ENCODE peak calls at places on chromosomes 6 and 20, in six cellular contexts. Q is CD4-positive, alpha-beta T cell; T is BJ; S is right atrium auricular region; C is IMR-90; F is choroid plexus epithelial cell. G is an unnamed sample.

GRCh38 chr6:22399693-22400092 is 102.9 kb upstream of the PRL start:
- DNase-seq in Q (no peak), T (no peak), S (no peak), C (peak), F (peak), G (peak)

GRCh38 chr20:56343861-56344381 is 14.9 kb upstream of the FAM210B start:
- DNase-seq in Q (peak), T (no peak), S (no peak), C (peak), F (peak), G (peak)

GRCh38 chr6:160734627-160735026 is 32.6 kb downstream of the PLG start:
- DNase-seq in Q (no peak), T (no peak), S (no peak), C (no peak), F (no peak), G (no peak)

GRCh38 chr6:25202505-25202904 is 76.7 kb upstream of the CARMIL1 start:
- DNase-seq in Q (no peak), T (peak), S (no peak), C (peak), F (peak), G (peak)

GRCh38 chr6:167338551-167339117 is 13.7 kb downstream of the TTLL2 start:
- DNase-seq in Q (no peak), T (no peak), S (no peak), C (no peak), F (no peak), G (no peak)

GRCh38 chr20:19254086-19254821 is 41.8 kb downstream of the SLC24A3 start:
- DNase-seq in Q (no peak), T (peak), S (no peak), C (no peak), F (peak), G (peak)

GRCh38 chr20:57562541-57563465 is 1.9 kb downstream of the PCK1 start:
- DNase-seq in Q (no peak), T (no peak), S (no peak), C (no peak), F (no peak), G (no peak)

GRCh38 chr6:69089539-69089938 is 454.5 kb downstream of the ADGRB3 start:
- DNase-seq in Q (no peak), T (no peak), S (no peak), C (no peak), F (no peak), G (no peak)

GRCh38 chr6:106927531-106928398 is 46.8 kb downstream of the CD24 start:
- DNase-seq in Q (no peak), T (no peak), S (no peak), C (peak), F (peak), G (peak)

GRCh38 chr6:9485992-9486391 is 928.9 kb downstream of the TFAP2A start:
- DNase-seq in Q (no peak), T (no peak), S (no peak), C (no peak), F (no peak), G (no peak)

GRCh38 chr6:22784611-22785010 is 215.2 kb downstream of the HDGFL1 start:
- DNase-seq in Q (no peak), T (no peak), S (no peak), C (peak), F (peak), G (peak)

GRCh38 chr20:24684954-24685691 is 215.7 kb downstream of the SYNDIG1 start:
- DNase-seq in Q (peak), T (no peak), S (no peak), C (no peak), F (no peak), G (no peak)

GRCh38 chr6:100457251-100457990 is 7.3 kb downstream of the SIM1 start:
- DNase-seq in Q (no peak), T (no peak), S (no peak), C (no peak), F (no peak), G (no peak)

GRCh38 chr20:56627122-56628014 is 1.7 kb upstream of the TFAP2C start:
- DNase-seq in Q (no peak), T (no peak), S (no peak), C (no peak), F (no peak), G (no peak)

GRCh38 chr6:56324396-56324795 is 77.0 kb upstream of the COL21A1 start:
- DNase-seq in Q (no peak), T (no peak), S (no peak), C (no peak), F (no peak), G (no peak)

GRCh38 chr6:33091957-33092356 is 16.2 kb downstream of the HLA-DPB1 start:
- DNase-seq in Q (peak), T (no peak), S (no peak), C (no peak), F (no peak), G (peak)

GRCh38 chr20:23583526-23583925 is 15.2 kb upstream of the CST9L start:
- DNase-seq in Q (no peak), T (no peak), S (no peak), C (no peak), F (no peak), G (no peak)

GRCh38 chr6:141483561-141484061 is 649.1 kb upstream of the GJE1 start:
- DNase-seq in Q (no peak), T (peak), S (no peak), C (peak), F (peak), G (peak)

GRCh38 chr6:34341481-34341971 is 50.9 kb downstream of the NUDT3 start:
- DNase-seq in Q (no peak), T (no peak), S (no peak), C (peak), F (no peak), G (peak)

GRCh38 chr20:5674176-5674660 is 76.0 kb upstream of the SHLD1 start:
- DNase-seq in Q (no peak), T (no peak), S (no peak), C (peak), F (peak), G (no peak)

GRCh38 chr20:10524034-10524476 is 89.0 kb downstream of the SLX4IP start:
- DNase-seq in Q (no peak), T (no peak), S (peak), C (peak), F (peak), G (peak)

GRCh38 chr20:47725248-47725973 is 59.9 kb downstream of the SULF2 start:
- DNase-seq in Q (peak), T (peak), S (peak), C (peak), F (peak), G (peak)

GRCh38 chr6:167748046-167748445 is 78.7 kb upstream of the AFDN start:
- DNase-seq in Q (no peak), T (no peak), S (no peak), C (no peak), F (no peak), G (no peak)

GRCh38 chr20:38084425-38084951 is 50.9 kb downstream of the RPRD1B start:
- DNase-seq in Q (no peak), T (peak), S (no peak), C (peak), F (peak), G (peak)

GRCh38 chr6:140051521-140052455 is 677.3 kb upstream of the CITED2 start:
- DNase-seq in Q (no peak), T (peak), S (no peak), C (peak), F (peak), G (peak)

GRCh38 chr6:168734523-168734922 is 293.5 kb downstream of the SMOC2 start:
- DNase-seq in Q (no peak), T (no peak), S (no peak), C (no peak), F (no peak), G (no peak)

GRCh38 chr20:34249291-34249690 is 8.1 kb downstream of the ASIP start:
- DNase-seq in Q (no peak), T (no peak), S (no peak), C (peak), F (peak), G (peak)

GRCh38 chr20:25065044-25065624 is 7.2 kb upstream of the ACSS1 start:
- DNase-seq in Q (no peak), T (no peak), S (no peak), C (no peak), F (no peak), G (no peak)

GRCh38 chr6:169915769-169916550 is 164.5 kb downstream of the ERMARD start:
- DNase-seq in Q (no peak), T (no peak), S (no peak), C (no peak), F (no peak), G (no peak)

GRCh38 chr20:64245746-64246595 is 9.6 kb upstream of the PCMTD2 start:
- DNase-seq in Q (no peak), T (no peak), S (no peak), C (no peak), F (no peak), G (no peak)

GRCh38 chr6:37774028-37774680 is 45.4 kb upstream of the ZFAND3 start:
- DNase-seq in Q (no peak), T (no peak), S (no peak), C (no peak), F (no peak), G (no peak)

GRCh38 chr6:106134906-106135634 is 48.9 kb downstream of the PRDM1 start:
- DNase-seq in Q (no peak), T (no peak), S (no peak), C (no peak), F (no peak), G (peak)

DNA sequence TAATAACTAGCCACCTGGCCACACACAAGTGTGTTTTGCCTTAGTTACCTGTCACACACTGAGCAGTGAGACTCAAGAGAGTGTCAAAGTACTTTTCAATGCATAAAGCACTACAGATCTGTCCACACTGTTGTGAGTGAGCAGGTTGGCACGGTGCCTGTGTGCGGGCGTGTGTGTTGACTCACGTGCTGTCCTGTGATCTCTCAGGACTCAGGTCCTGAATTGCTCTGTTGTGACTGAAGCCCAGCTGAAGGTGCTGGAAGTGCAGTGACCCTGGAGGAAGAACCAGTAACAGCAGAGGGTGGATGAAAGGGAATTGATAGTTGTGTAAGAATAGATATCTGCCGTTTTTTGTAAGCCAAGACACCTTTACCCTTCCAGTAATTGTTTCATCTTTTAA is 18.3 kb downstream of the SLC16A10 start:
- DNase-seq in Q (no peak), T (no peak), S (peak), C (peak), F (peak), G (peak)
- TF ChIP-seq CTCF in Q (no peak), T (no peak), S (peak), C (no peak), F (no peak), G (no peak)

GRCh38 chr6:31252625-31253024 is 19.3 kb downstream of the HLA-C start:
- DNase-seq in Q (no peak), T (no peak), S (no peak), C (no peak), F (no peak), G (no peak)
- TF ChIP-seq CTCF in Q (no peak), T (no peak), S (no peak), C (no peak), F (no peak), G (peak)

GRCh38 chr6:92979281-92979680 is 440.1 kb downstream of the EPHA7 start:
- DNase-seq in Q (no peak), T (no peak), S (no peak), C (no peak), F (peak), G (no peak)

DNA sequence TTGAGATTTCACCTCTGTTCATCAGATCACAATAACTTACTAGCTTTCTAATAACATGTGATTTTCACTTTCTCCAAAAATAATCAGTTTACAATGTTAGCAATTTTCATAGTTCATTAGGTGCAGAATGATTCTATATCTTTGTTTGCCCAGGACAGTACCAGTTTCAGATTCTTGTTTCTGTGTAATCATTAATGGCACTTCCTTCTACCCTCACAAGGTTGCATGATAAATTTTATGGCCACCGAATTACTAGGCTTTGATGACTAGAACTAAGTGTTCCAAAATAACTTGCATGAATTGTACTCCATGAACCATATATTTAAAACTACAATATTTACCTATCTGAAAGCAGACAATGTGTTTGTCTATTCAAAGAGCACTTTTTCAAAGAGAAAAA is 442.3 kb downstream of the EPHA7 start:
- DNase-seq in Q (no peak), T (no peak), S (no peak), C (no peak), F (no peak), G (no peak)
- TF ChIP-seq CTCF in Q (no peak), T (no peak), S (no peak), C (no peak), F (no peak), G (no peak)

GRCh38 chr20:45892049-45892816 is 1.1 kb downstream of the CTSA start:
- DNase-seq in Q (no peak), T (no peak), S (no peak), C (peak), F (peak), G (peak)
- TF ChIP-seq CTCF in Q (no peak), T (peak), S (no peak), C (peak), F (peak), G (peak)

GRCh38 chr6:345747-346388 is 45.7 kb upstream of the IRF4 start:
- DNase-seq in Q (no peak), T (no peak), S (no peak), C (peak), F (peak), G (peak)
- TF ChIP-seq CTCF in Q (no peak), T (no peak), S (no peak), C (no peak), F (no peak), G (no peak)

DNA sequence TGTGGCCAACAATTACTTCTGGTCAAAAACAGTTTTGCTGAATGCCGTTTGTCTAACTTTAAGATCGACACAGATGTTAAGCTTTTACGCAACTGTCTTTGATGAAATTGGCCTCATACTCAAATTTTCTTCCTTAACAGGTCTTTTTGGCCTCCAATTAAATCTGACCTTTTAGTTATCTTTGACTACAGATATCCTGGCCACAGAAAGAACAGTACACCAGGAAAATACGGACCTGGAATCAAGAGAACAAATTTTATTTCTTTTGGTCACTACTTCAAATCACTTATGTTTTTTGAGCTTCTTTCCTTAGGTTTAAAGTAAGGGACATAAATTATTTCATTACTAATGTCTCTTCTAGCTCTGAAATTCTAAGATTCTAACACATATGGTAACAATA is 49.8 kb downstream of the IBTK start:
- DNase-seq in Q (no peak), T (no peak), S (no peak), C (no peak), F (no peak), G (no peak)
- TF ChIP-seq CTCF in Q (no peak), T (no peak), S (no peak), C (no peak), F (no peak), G (no peak)

GRCh38 chr6:116680880-116681672 is at the start of gene KPNA5:
- DNase-seq in Q (peak), T (peak), S (peak), C (peak), F (peak), G (peak)

GRCh38 chr6:116685437-116685993 is 4.5 kb downstream of the KPNA5 start:
- DNase-seq in Q (no peak), T (no peak), S (no peak), C (no peak), F (no peak), G (no peak)

DNA sequence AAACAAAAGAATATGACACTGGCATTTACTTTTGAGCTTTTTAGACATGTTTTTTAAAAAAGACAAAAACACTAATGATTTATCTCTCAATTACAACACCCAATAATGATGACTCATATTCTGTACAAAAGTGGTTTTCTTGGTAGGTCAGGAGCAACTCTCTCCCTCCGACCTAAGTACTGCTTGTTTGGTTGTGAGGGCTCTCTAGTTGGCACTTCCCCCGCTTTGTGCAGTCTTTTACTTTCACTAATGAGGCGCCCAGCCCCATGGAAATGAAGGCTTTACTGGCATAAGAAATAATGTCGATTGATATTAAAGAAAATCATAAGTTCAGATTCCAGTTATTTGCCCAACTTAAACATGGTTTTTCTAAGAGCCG is 1.3 kb downstream of the KPNA5 start:
- DNase-seq in Q (no peak), T (no peak), S (no peak), C (peak), F (peak), G (peak)
- TF ChIP-seq CTCF in Q (no peak), T (no peak), S (no peak), C (no peak), F (no peak), G (no peak)